ENCODE peak calls at places on chromosomes 12 and 14, in five cellular contexts. L is T-helper 1 cell, E is EH, D is GM03348, V is mammary epithelial cell. J is an unnamed sample.

GRCh38 chr12:48454675-48455074 is 17.7 kb upstream of the ANP32D start:
- DNase-seq in L (no peak), E (peak), D (peak), V (peak), J (peak)

GRCh38 chr12:108734200-108734906 is 3.0 kb upstream of the CORO1C start:
- DNase-seq in L (no peak), E (peak), D (peak), V (peak), J (peak)

GRCh38 chr12:68530965-68531364 is 79.7 kb upstream of the RAP1B start:
- DNase-seq in L (no peak), E (peak), D (peak), V (no peak), J (peak)

GRCh38 chr12:55728185-55728931 is 451 bp downstream of the CD63 start:
- DNase-seq in L (no peak), E (peak), D (peak), V (peak), J (peak)

GRCh38 chr14:68952544-68953535 is 26.3 kb downstream of the ACTN1 start:
- DNase-seq in L (no peak), E (peak), D (peak), V (no peak), J (peak)

GRCh38 chr12:32989705-32990104 is 93.1 kb upstream of the PKP2 start:
- DNase-seq in L (no peak), E (no peak), D (no peak), V (no peak), J (no peak)

GRCh38 chr12:116443706-116444589 is 115.2 kb upstream of the MAP1LC3B2 start:
- DNase-seq in L (no peak), E (no peak), D (no peak), V (peak), J (no peak)

GRCh38 chr14:68664225-68664681 is 128.6 kb downstream of the ZFP36L1 start:
- DNase-seq in L (no peak), E (peak), D (no peak), V (no peak), J (no peak)

GRCh38 chr12:79934309-79935020 is 432 bp downstream of the PPP1R12A start:
- DNase-seq in L (peak), E (peak), D (peak), V (no peak), J (peak)

GRCh38 chr12:71191509-71192196 is 33.9 kb upstream of the TSPAN8 start:
- DNase-seq in L (no peak), E (no peak), D (no peak), V (no peak), J (no peak)

GRCh38 chr12:992647-993046 is 1.6 kb downstream of the ERC1 start:
- DNase-seq in L (no peak), E (no peak), D (no peak), V (no peak), J (no peak)

GRCh38 chr14:56414231-56414630 is 165.4 kb upstream of the TMEM260 start:
- DNase-seq in L (no peak), E (no peak), D (no peak), V (no peak), J (no peak)

GRCh38 chr12:32666510-32666909 is 12.6 kb upstream of the DNM1L start:
- DNase-seq in L (no peak), E (no peak), D (no peak), V (no peak), J (no peak)

GRCh38 chr12:130522244-130522834 is 184.7 kb downstream of the PIWIL1 start:
- DNase-seq in L (no peak), E (no peak), D (no peak), V (no peak), J (no peak)

GRCh38 chr14:104009297-104009696 is 67.0 kb upstream of the RD3L start:
- DNase-seq in L (no peak), E (no peak), D (no peak), V (peak), J (no peak)

GRCh38 chr14:91009501-91010152 is 50.8 kb downstream of the RPS6KA5 start:
- DNase-seq in L (no peak), E (no peak), D (no peak), V (no peak), J (no peak)

GRCh38 chr12:26046203-26046602 is 78.6 kb downstream of the BHLHE41 start:
- DNase-seq in L (no peak), E (no peak), D (no peak), V (no peak), J (no peak)

GRCh38 chr12:39178837-39179236 is 264.1 kb downstream of the KIF21A start:
- DNase-seq in L (no peak), E (no peak), D (no peak), V (no peak), J (no peak)

GRCh38 chr12:117092886-117093285 is 6.3 kb downstream of the TESC start:
- DNase-seq in L (no peak), E (no peak), D (no peak), V (no peak), J (no peak)

GRCh38 chr14:53055003-53055402 is 98.1 kb downstream of the DDHD1 start:
- DNase-seq in L (no peak), E (peak), D (peak), V (peak), J (peak)

GRCh38 chr14:96208739-96209138 is 4.1 kb downstream of the BDKRB2 start:
- DNase-seq in L (no peak), E (no peak), D (no peak), V (no peak), J (no peak)

GRCh38 chr12:47082963-47083621 is 3.3 kb upstream of the AMIGO2 start:
- DNase-seq in L (no peak), E (peak), D (peak), V (peak), J (peak)

GRCh38 chr12:109529618-109530300 is 43.5 kb downstream of the MMAB start:
- DNase-seq in L (no peak), E (no peak), D (no peak), V (no peak), J (no peak)

GRCh38 chr12:9648701-9649531 is 20.6 kb upstream of the CLEC2D start:
- DNase-seq in L (no peak), E (no peak), D (no peak), V (no peak), J (no peak)

GRCh38 chr12:113407931-113408585 is 4.4 kb upstream of the SDS start:
- DNase-seq in L (no peak), E (peak), D (peak), V (no peak), J (peak)